ENCODE peak calls at places on chromosome X, in four cellular contexts. K is breast epithelium, R is DND-41, I is tibial nerve. N is an unnamed sample.

GRCh38 chrX:67781132-67781531 is 237.3 kb downstream of the AR start:
- DNase-seq in K (no peak), I (peak; percentile 3), R (no peak), N (no peak)

GRCh38 chrX:136806891-136807410 is 26.2 kb upstream of the ARHGEF6 start:
- DNase-seq in I (no peak), K (no peak), R (no peak), N (peak; percentile 0)

GRCh38 chrX:3712080-3712869 is 1.2 kb downstream of the PRKX start:
- DNase-seq in R (peak; percentile 18), K (no peak), I (peak; percentile 14), N (peak; percentile 27)

GRCh38 chrX:116230136-116230886 is 59.8 kb downstream of the AGTR2 start:
- DNase-seq in R (no peak), K (no peak), I (no peak), N (no peak)

GRCh38 chrX:68895339-68896250 is 66.8 kb downstream of the EFNB1 start:
- DNase-seq in I (peak; percentile 49), R (no peak), K (peak; percentile 52), N (peak; percentile 2)

GRCh38 chrX:1545776-1546408 is 8.9 kb upstream of the P2RY8 start:
- DNase-seq in R (peak; percentile 1), I (no peak), K (no peak), N (no peak)

GRCh38 chrX:139850968-139851367 is 81.9 kb downstream of the ATP11C start:
- DNase-seq in I (no peak), R (no peak), K (no peak), N (no peak)

GRCh38 chrX:11143931-11144678 is 33.0 kb downstream of the HCCS start:
- DNase-seq in K (no peak), I (peak; percentile 89), R (peak; percentile 50), N (peak; percentile 67)

GRCh38 chrX:133495464-133496391 is 80.4 kb upstream of the GPC4 start:
- DNase-seq in I (peak; percentile 70), K (no peak), R (no peak), N (peak; percentile 87)

GRCh38 chrX:147894332-147894870 is 17.3 kb upstream of the FMR1 start:
- DNase-seq in I (no peak), K (no peak), R (no peak), N (peak; percentile 22)

GRCh38 chrX:6026980-6027379 is 201.7 kb downstream of the NLGN4X start:
- DNase-seq in R (no peak), K (no peak), I (no peak), N (no peak)

GRCh38 chrX:134566506-134566905 is 91.8 kb downstream of the PLAC1 start:
- DNase-seq in K (no peak), I (no peak), R (no peak), N (no peak)

DNA sequence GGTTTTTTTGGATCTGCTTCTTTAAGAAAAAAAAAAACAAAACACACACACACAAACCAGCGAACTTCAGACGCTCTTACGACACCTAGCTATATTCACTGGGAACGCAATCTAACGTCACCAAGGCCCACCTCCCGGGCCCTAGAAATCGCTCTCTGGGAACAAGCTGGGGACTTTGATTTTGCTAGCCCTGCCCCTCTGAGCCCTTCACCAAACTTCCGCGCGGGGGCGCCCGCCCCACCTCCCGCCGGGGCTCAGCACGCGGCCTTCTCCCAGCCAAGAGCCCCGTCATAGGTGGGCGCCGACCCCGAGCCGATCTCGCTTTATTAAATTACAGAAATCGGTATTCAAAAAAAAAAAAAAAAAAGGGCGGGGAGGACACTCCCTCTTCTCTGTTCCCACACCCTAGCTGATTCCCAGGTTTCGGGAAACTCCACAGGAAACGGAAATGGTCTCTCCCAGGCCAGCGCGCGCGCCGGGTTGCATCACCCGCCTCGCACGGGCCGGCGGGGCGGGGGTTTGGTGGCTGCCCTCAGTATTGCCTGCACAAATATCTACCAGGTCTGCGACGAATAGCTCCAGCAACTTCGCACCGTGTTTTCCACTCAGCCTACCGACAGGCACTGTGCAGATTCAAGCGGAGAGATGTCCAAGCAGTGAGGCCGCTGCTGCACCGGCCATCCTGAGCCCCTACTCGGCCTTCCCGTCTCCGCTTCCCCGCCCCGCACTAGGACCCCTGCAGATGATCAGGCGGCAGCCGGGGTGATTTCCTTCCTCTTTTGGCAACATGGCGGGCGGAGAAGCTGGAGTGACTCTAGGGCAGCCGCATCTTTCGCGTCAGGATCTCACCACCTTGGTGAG is at the start of gene EIF2S3:
- DNase-seq in K (peak; percentile 70), R (peak; percentile 93), I (peak; percentile 68), N (peak; percentile 96)
- H3K4me3 ChIP-seq in K (peak within 1 kb of the TSS; percentile 66), R (peak within 1 kb of the TSS; percentile 54), I (peak within 1 kb of the TSS; percentile 83), N (peak within 1 kb of the TSS; percentile 52)

GRCh38 chrX:42535233-42535632 is 242.7 kb downstream of the PPP1R2C start:
- DNase-seq in K (no peak), R (no peak), I (no peak), N (no peak)

GRCh38 chrX:42524374-42524773 is 253.6 kb downstream of the PPP1R2C start:
- DNase-seq in K (no peak), R (no peak), I (no peak), N (peak; percentile 74)

GRCh38 chrX:42531431-42531830 is 246.5 kb downstream of the PPP1R2C start:
- DNase-seq in I (no peak), R (no peak), K (no peak), N (no peak)

GRCh38 chrX:42533761-42534160 is 244.2 kb downstream of the PPP1R2C start:
- DNase-seq in I (no peak), R (no peak), K (no peak), N (no peak)

DNA sequence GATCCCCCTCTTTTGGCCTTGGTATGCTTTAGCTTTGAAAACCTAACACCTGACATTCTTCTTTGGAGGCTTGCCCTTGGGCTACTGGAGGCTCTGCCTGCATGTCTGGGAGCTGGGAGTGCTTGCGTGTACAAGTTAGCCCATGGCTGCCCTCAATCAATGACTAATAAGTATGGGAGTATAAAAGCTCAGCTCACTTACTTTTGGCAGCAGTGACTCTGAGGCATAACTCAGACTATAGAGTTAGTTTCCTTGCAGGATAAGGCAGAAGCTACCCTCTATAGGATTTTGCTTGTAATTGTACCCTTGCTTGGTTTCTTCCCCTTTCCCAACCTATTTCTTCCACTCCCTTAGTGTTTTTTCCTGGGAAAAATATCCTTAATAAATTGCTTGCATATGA is 247.9 kb downstream of the PPP1R2C start:
- DNase-seq in R (no peak), I (no peak), K (no peak), N (peak; percentile 79)
- TF ChIP-seq CTCF in R (no peak), I (no peak), K (no peak), N (peak; percentile 54)

DNA sequence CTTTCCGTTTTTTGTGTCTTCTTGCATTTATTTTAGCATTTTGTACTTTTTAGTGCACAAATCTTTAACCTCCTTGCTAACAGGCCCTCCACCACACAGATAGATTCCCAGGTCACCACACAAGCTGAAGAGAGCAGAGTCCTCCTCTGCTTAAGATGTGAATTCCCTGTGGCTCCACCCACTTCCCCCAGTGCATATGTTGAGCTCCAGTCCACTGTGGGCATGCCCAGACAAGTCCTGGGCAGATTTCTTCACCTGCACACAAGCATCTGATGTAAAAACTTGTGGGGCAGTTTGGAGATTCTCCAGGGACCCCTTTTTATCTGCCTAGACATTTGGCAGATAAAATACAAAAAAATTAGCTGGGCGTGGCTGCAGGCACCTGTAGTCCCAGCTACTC is 19.8 kb upstream of the PASD1 start:
- DNase-seq in R (no peak), I (no peak), K (no peak), N (peak; percentile 0)
- H3K4me3 ChIP-seq in R (no peak overlapping the region), I (no peak overlapping the region), K (no peak overlapping the region), N (no peak overlapping the region)

DNA sequence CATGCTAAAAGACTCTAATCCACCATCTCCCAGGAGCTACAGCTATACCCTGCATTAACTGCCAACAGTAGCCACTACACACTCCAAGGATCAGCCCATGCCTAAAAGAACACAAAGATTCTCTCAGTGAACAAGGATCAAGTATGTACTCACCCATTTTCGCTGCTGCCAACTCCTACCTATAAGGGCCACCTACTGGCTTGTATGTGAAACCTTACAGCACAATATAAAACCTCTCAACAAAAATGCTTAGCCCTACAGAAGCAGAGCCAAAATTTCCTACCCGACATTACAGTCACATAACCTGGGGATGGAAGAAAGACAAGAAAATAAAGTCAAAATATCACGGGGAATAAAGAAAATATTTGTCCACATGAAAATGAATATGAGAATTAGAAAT is 562.8 kb upstream of the POU3F4 start:
- DNase-seq in I (no peak), R (no peak), K (no peak), N (no peak)
- TF ChIP-seq CTCF in I (no peak), R (no peak), K (no peak), N (no peak)

N was measured in AG10803.